ENCODE peak calls at places on chromosomes 6 and 20, in six cellular contexts. N is tibial nerve, G is A549, F is prostate gland, Z is body of pancreas, B is transverse colon. V is an unnamed sample.

GRCh38 chr6:93164781-93165180 is 254.6 kb downstream of the EPHA7 start:
- DNase-seq in N (no peak), G (no peak), F (no peak), Z (no peak), B (no peak), V (no peak)

GRCh38 chr6:102562713-102563112 is 1169.2 kb downstream of the GRIK2 start:
- DNase-seq in N (no peak), G (no peak), F (no peak), Z (no peak), B (no peak), V (no peak)

GRCh38 chr6:140002406-140003022 is 628.1 kb upstream of the CITED2 start:
- DNase-seq in N (no peak), G (no peak), F (no peak), Z (no peak), B (no peak), V (no peak)

GRCh38 chr6:54846243-54846856 is at the start of gene FAM83B:
- DNase-seq in N (no peak), G (no peak), F (peak), Z (peak), B (peak), V (no peak)

GRCh38 chr20:36826556-36827244 is 49.2 kb upstream of the TLDC2 start:
- DNase-seq in N (no peak), G (no peak), F (no peak), Z (no peak), B (no peak), V (no peak)

GRCh38 chr6:135796884-135797283 is 54.6 kb upstream of the PDE7B start:
- DNase-seq in N (no peak), G (no peak), F (no peak), Z (no peak), B (no peak), V (no peak)

GRCh38 chr20:5171790-5172164 is 45.0 kb downstream of the CDS2 start:
- DNase-seq in N (no peak), G (no peak), F (no peak), Z (no peak), B (no peak), V (no peak)

GRCh38 chr6:50272611-50273010 is 222.9 kb upstream of the DEFB112 start:
- DNase-seq in N (no peak), G (no peak), F (no peak), Z (no peak), B (no peak), V (no peak)

GRCh38 chr6:105991561-105992314 is 94.4 kb upstream of the PRDM1 start:
- DNase-seq in N (no peak), G (no peak), F (peak), Z (peak), B (peak), V (peak)

GRCh38 chr6:52335576-52335975 is 26.4 kb upstream of the PAQR8 start:
- DNase-seq in N (no peak), G (no peak), F (no peak), Z (no peak), B (no peak), V (no peak)

GRCh38 chr6:30931959-30932645 is at the start of gene SFTA2:
- DNase-seq in N (no peak), G (no peak), F (no peak), Z (no peak), B (no peak), V (no peak)

GRCh38 chr6:149012040-149012545 is 265.3 kb downstream of the UST start:
- DNase-seq in N (no peak), G (peak), F (peak), Z (no peak), B (no peak), V (no peak)

GRCh38 chr6:140344149-140344913 is 969.9 kb upstream of the CITED2 start:
- DNase-seq in N (no peak), G (peak), F (no peak), Z (no peak), B (no peak), V (no peak)

GRCh38 chr6:108621117-108621516 is 60.4 kb downstream of the FOXO3 start:
- DNase-seq in N (no peak), G (no peak), F (no peak), Z (no peak), B (peak), V (peak)

GRCh38 chr6:108492131-108492766 is 68.5 kb upstream of the FOXO3 start:
- DNase-seq in N (no peak), G (peak), F (peak), Z (no peak), B (no peak), V (no peak)

GRCh38 chr6:15320683-15321082 is 74.8 kb downstream of the JARID2 start:
- DNase-seq in N (no peak), G (peak), F (no peak), Z (no peak), B (no peak), V (no peak)

GRCh38 chr6:149242883-149243282 is 74.6 kb upstream of the TAB2 start:
- DNase-seq in N (no peak), G (no peak), F (no peak), Z (no peak), B (no peak), V (no peak)

GRCh38 chr6:16711551-16712249 is 49.6 kb downstream of the ATXN1 start:
- DNase-seq in N (no peak), G (peak), F (no peak), Z (no peak), B (peak), V (no peak)

GRCh38 chr6:3293271-3294155 is 34.8 kb downstream of the PSMG4 start:
- DNase-seq in N (peak), G (no peak), F (no peak), Z (no peak), B (peak), V (peak)

GRCh38 chr20:24891546-24892393 is 57.3 kb upstream of the CST7 start:
- DNase-seq in N (no peak), G (no peak), F (no peak), Z (no peak), B (no peak), V (peak)

GRCh38 chr6:80132942-80133517 is 26.6 kb downstream of the BCKDHB start:
- DNase-seq in N (peak), G (peak), F (peak), Z (peak), B (peak), V (peak)

GRCh38 chr6:162053084-162053483 is 674.5 kb downstream of the PRKN start:
- DNase-seq in N (no peak), G (no peak), F (no peak), Z (peak), B (no peak), V (no peak)

GRCh38 chr20:51275816-51276215 is 252.9 kb upstream of the KCNG1 start:
- DNase-seq in N (no peak), G (no peak), F (no peak), Z (no peak), B (no peak), V (no peak)

GRCh38 chr6:54010340-54011276 is 100.6 kb upstream of the MLIP start:
- DNase-seq in N (no peak), G (no peak), F (no peak), Z (no peak), B (no peak), V (no peak)

GRCh38 chr6:30618270-30618787 is 689 bp downstream of the MRPS18B start:
- DNase-seq in N (no peak), G (no peak), F (no peak), Z (no peak), B (peak), V (peak)

GRCh38 chr6:52065621-52066020 is 21.8 kb downstream of the PKHD1 start:
- DNase-seq in N (no peak), G (no peak), F (no peak), Z (no peak), B (no peak), V (no peak)

GRCh38 chr6:112015725-112016124 is 38.2 kb upstream of the CCN6 start:
- DNase-seq in N (no peak), G (no peak), F (no peak), Z (no peak), B (no peak), V (no peak)

GRCh38 chr6:156980515-156980914 is 203.3 kb downstream of the ARID1B start:
- DNase-seq in N (no peak), G (no peak), F (peak), Z (no peak), B (no peak), V (no peak)

GRCh38 chr6:138499303-138499991 is at the start of gene NHSL1:
- DNase-seq in N (no peak), G (no peak), F (no peak), Z (peak), B (peak), V (no peak)

GRCh38 chr20:63177134-63177784 is 38.7 kb downstream of the YTHDF1 start:
- DNase-seq in N (no peak), G (peak), F (no peak), Z (no peak), B (no peak), V (no peak)

GRCh38 chr6:43984442-43985321 is 142.6 kb downstream of the MRPL14 start:
- DNase-seq in N (no peak), G (no peak), F (no peak), Z (peak), B (no peak), V (peak)

GRCh38 chr6:170423814-170424633 is 117.5 kb downstream of the FAM120B start:
- DNase-seq in N (no peak), G (no peak), F (no peak), Z (no peak), B (no peak), V (no peak)

DNA sequence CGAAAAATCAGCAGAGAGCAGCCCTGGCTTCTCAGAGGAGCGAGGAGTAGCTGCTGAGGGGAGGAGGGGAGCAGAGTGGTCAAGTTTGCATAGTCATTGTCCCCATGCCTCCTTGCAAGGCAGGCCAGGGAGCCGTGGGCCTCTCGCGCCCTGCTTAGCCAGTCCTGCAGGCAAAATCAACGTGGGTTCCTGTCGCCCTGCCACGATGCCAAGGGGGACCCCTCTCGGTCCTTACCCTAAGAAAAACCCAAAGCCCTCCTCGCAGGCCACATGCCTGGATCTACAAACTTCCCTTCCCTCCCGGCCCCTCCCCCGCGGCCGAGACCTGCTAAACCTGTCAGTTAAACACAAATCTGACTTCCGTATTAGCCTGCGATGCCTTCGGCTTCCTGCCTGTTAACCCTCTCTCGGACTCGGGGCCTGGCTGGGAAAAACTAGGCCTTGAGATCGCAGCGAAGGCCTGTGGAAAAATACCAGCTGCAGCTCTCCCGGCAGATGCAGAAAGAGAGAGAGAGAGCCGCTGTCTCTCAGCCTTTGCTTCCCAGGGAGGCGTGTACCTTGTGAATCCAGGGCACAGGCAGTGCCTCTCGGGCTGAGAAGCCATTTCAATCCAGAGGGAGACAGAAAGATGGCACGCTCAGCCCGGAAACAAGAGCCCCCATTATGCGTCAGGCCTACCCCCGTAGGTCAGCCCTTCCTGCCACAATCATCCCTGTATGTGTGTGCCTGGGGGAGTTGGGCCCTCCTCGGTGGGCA is 975 bp upstream of the ZMYND8 start:
- DNase-seq in N (peak), G (peak), F (peak), Z (peak), B (peak), V (peak)
- TF ChIP-seq POLR2A in N (no peak), G (peak), F (peak), Z (peak), B (no peak), V (peak)

DNA sequence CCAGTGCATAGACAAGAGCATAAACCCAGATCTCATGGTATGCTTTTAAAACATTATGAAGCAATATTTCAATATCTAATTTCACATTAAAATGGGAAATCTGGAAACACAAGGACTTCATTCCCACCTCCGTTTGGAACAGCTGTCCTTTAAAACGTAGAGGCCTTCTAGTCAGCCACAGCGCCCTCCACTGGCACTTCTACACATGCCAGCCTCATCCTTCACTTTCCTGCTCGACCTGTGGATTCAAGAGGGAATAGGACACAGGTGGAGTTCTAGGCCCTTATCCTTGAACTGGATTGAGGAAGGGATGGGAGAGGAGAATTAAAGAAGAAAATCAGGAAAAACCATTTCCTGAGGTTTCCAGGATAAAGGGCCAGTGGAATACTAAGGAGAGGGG is 85.6 kb downstream of the LYRM4 start:
- DNase-seq in N (no peak), G (peak), F (no peak), Z (no peak), B (no peak), V (no peak)
- H3K4me3 ChIP-seq in N (no peak), G (no peak), F (no peak), Z (no peak), B (no peak), V (no peak)

GRCh38 chr20:50126662-50127061 is 13.7 kb upstream of the UBE2V1 start:
- DNase-seq in N (no peak), G (peak), F (no peak), Z (peak), B (peak), V (no peak)
- TF ChIP-seq POLR2A in N (no peak), G (no peak), F (no peak), Z (no peak), B (no peak), V (no peak)

GRCh38 chr20:1225729-1226313 is at the start of gene RAD21L1:
- DNase-seq in N (peak), G (peak), F (peak), Z (peak), B (peak), V (peak)
- H3K4me3 ChIP-seq in N (peak), G (peak), F (peak), Z (peak), B (peak), V (peak)

DNA sequence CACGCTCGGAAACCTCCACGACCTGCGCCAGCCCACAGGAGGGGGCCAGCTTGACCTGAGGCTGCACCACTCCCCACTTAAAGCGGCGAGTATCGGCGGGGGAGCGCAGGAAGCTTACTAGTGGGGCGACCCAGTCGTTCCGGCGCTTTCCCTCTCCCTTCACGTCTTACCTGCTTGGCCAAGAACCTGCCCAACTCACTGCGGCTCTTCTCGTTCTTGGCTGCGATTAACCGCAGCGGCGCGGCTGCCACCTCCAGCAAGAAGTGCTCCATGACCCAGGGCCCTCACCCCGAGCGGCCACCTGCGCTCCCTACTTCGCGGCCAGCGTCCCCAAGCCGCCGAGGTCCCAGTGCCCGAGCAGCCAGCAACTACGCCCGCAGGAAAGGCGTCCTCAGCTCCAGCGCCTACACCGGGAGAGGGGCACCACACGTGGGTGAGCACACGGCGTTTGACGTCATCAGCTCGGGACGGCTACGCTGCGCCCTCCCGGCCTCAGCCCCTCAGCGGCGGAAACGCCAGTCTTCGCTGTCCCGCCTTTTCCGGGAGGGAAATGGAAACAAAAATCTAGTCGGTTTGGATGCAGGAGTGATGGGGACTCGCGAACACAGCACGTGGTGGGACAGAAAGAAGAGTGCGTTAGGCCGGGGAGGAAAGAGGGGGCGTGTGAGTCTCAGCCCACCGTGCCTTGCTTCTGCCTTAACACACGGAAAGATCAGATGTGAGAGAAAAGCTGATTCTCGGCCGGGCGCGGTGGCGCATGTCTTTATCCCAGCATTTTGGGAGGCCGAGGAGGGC is at the start of gene MDN1:
- DNase-seq in N (peak), G (peak), F (peak), Z (peak), B (peak), V (peak)
- TF ChIP-seq POLR2A in N (peak), G (peak), F (peak), Z (peak), B (peak), V (peak)

GRCh38 chr20:44187763-44188709 is 1.0 kb upstream of the JPH2 start:
- DNase-seq in N (no peak), G (no peak), F (no peak), Z (no peak), B (no peak), V (peak)
- H3K4me3 ChIP-seq in N (peak), G (peak), F (no peak), Z (no peak), B (peak), V (peak)

GRCh38 chr6:7140631-7141366 is 33.0 kb downstream of the RREB1 start:
- DNase-seq in N (peak), G (peak), F (peak), Z (peak), B (peak), V (peak)
- TF ChIP-seq POLR2A in N (peak), G (peak), F (peak), Z (peak), B (peak), V (peak)

DNA sequence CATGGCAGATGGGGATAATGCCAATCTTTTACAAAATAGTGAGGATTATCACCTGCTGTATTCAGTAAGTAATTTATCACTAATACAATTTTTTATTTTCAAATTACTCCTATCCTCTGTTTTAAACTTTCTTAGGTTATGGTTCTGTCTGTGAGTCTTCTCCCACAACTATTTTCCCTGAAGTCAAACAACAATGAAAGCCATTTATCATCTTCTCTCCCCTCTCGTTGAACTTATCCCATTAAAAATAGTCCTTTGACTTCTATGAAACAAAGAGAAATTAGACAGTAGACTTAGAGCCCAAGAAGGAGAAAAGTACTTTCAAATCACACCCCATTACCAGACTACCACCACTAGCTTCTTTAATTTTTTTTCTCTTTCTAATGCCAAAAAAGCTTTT is 147.7 kb downstream of the SIM1 start:
- DNase-seq in N (no peak), G (no peak), F (no peak), Z (no peak), B (no peak), V (no peak)
- H3K4me3 ChIP-seq in N (no peak), G (no peak), F (no peak), Z (no peak), B (no peak), V (no peak)

GRCh38 chr6:36598326-36598725 is 4.2 kb downstream of the SRSF3 start:
- DNase-seq in N (no peak), G (no peak), F (no peak), Z (no peak), B (peak), V (peak)

GRCh38 chr6:36603222-36604089 is 9.3 kb downstream of the SRSF3 start:
- DNase-seq in N (no peak), G (no peak), F (no peak), Z (no peak), B (no peak), V (no peak)

GRCh38 chr6:36598739-36599318 is 4.7 kb downstream of the SRSF3 start:
- DNase-seq in N (no peak), G (no peak), F (no peak), Z (no peak), B (peak), V (peak)

GRCh38 chr6:36599791-36600209 is 5.6 kb downstream of the SRSF3 start:
- DNase-seq in N (no peak), G (peak), F (no peak), Z (no peak), B (no peak), V (peak)

DNA sequence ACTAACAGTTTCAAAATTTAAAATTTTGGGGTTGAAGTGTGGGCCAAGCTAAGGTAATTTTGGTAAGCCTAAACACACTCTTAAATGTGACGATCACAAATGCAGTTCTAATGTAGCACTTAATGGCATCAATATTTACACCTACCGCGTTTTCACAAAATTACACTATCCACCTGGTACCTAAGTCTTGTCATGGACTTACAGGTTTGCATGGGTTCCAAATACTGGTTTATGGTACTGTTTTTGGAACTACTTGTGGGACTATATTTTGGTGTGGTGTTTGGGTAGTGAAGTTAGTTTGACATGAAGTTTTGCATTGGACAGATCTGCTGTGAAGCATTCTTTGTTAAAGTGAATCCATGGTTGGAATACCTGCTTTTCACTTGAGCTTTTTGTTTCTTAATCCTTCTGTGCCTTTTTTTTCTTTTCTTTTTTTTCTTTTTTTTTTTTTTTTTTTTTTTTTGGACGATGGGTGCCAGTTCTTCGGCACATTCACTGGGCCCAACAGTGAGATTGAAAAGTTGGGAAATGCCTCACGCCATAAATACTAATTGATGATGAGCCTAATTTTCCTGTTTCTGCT is 6.5 kb downstream of the SRSF3 start:
- DNase-seq in N (no peak), G (no peak), F (no peak), Z (no peak), B (no peak), V (no peak)
- TF ChIP-seq POLR2A in N (no peak), G (no peak), F (no peak), Z (no peak), B (no peak), V (no peak)

GRCh38 chr6:104884867-104885517 is 25.3 kb upstream of the HACE1 start:
- DNase-seq in N (no peak), G (no peak), F (no peak), Z (no peak), B (no peak), V (no peak)
- H3K4me3 ChIP-seq in N (no peak), G (no peak), F (no peak), Z (no peak), B (no peak), V (no peak)

V was measured in sigmoid colon.